ENCODE peak calls at places on chromosome X, in ten cellular contexts. M, R, T, U, S, D, C, B, G and Q are unnamed samples.

GRCh38 chrX:13906103-13906502 is 89.2 kb upstream of the GPM6B start:
- DNase-seq in D (no peak), U (no peak), R (no peak), G (no peak), B (no peak), M (no peak), S (no peak), C (no peak), T (no peak), Q (no peak)

GRCh38 chrX:154805696-154806091 is 409 bp upstream of the MPP1 start:
- DNase-seq in U (peak; percentile 61), C (peak; percentile 5), R (no peak), B (peak; percentile 65), T (no peak), D (no peak), G (no peak), M (peak; percentile 32), S (no peak), Q (no peak)

GRCh38 chrX:134741801-134742200 is 83.5 kb upstream of the PLAC1 start:
- DNase-seq in R (no peak), D (no peak), B (no peak), M (no peak), S (no peak), U (no peak), C (no peak), G (no peak), T (no peak), Q (no peak)

GRCh38 chrX:40266490-40267333 is 169.0 kb upstream of the BCOR start:
- DNase-seq in C (peak; percentile 12), B (peak; percentile 84), R (peak; percentile 68), U (peak; percentile 72), D (peak; percentile 42), M (peak; percentile 53), S (peak; percentile 96), G (peak; percentile 76), T (peak; percentile 10), Q (peak; percentile 59)

GRCh38 chrX:44224760-44225159 is 118.7 kb downstream of the EFHC2 start:
- DNase-seq in M (no peak), T (no peak), R (no peak), U (no peak), B (no peak), G (no peak), D (no peak), S (no peak), C (no peak), Q (no peak)

GRCh38 chrX:20947411-20947912 is 426.8 kb upstream of the CNKSR2 start:
- DNase-seq in R (no peak), U (no peak), G (no peak), B (no peak), T (no peak), D (no peak), M (no peak), C (peak; percentile 35), S (peak; percentile 17), Q (no peak)

GRCh38 chrX:39293203-39293602 is 491.9 kb downstream of the MID1IP1 start:
- DNase-seq in D (no peak), R (no peak), C (no peak), S (no peak), M (no peak), B (no peak), U (no peak), T (no peak), G (no peak), Q (no peak)

GRCh38 chrX:132875705-132876508 is 82.5 kb downstream of the HS6ST2 start:
- DNase-seq in T (no peak), D (no peak), R (no peak), G (no peak), U (no peak), C (no peak), B (no peak), S (peak; percentile 12), M (no peak), Q (no peak)

GRCh38 chrX:40719218-40719617 is 16.1 kb downstream of the MED14 start:
- DNase-seq in T (no peak), R (no peak), U (peak; percentile 67), C (peak; percentile 76), D (no peak), S (no peak), B (peak; percentile 41), G (no peak), M (peak; percentile 72), Q (no peak)

GRCh38 chrX:20267924-20268701 is 1.4 kb upstream of the RPS6KA3 start:
- DNase-seq in B (no peak), C (no peak), S (peak; percentile 73), G (peak; percentile 43), R (peak; percentile 58), T (peak; percentile 25), U (peak; percentile 55), D (no peak), M (peak; percentile 31), Q (peak; percentile 18)

GRCh38 chrX:40090050-40090804 is 7.5 kb downstream of the BCOR start:
- DNase-seq in M (no peak), C (no peak), S (peak; percentile 81), U (no peak), D (no peak), R (peak; percentile 35), G (peak; percentile 46), T (no peak), B (no peak), Q (no peak)

GRCh38 chrX:152878976-152879755 is 18.7 kb upstream of the ZNF185 start:
- DNase-seq in M (peak; percentile 35), D (no peak), S (no peak), B (no peak), U (no peak), G (no peak), C (peak; percentile 90), R (no peak), T (no peak), Q (no peak)

GRCh38 chrX:143635915-143636314 is at the start of gene SLITRK4:
- DNase-seq in M (no peak), T (no peak), S (peak; percentile 51), C (no peak), U (no peak), R (no peak), G (peak; percentile 11), D (no peak), B (no peak), Q (no peak)
- H3K4me3 ChIP-seq in M (peak within 1 kb of the TSS; percentile 39), T (no peak within 1 kb of the TSS), S (peak within 1 kb of the TSS; percentile 72), C (no peak within 1 kb of the TSS), U (no peak within 1 kb of the TSS), R (peak within 1 kb of the TSS; percentile 58), G (peak within 1 kb of the TSS; percentile 5), D (peak within 1 kb of the TSS; percentile 12), B (peak within 1 kb of the TSS; percentile 76), Q (no peak within 1 kb of the TSS)

GRCh38 chrX:103461156-103461555 is 58.1 kb downstream of the RAB40A start:
- DNase-seq in S (no peak), M (no peak), G (no peak), T (no peak), U (no peak), B (no peak), D (no peak), R (no peak), C (peak; percentile 45), Q (no peak)

GRCh38 chrX:103467156-103467555 is 52.1 kb downstream of the RAB40A start:
- DNase-seq in B (no peak), U (no peak), C (no peak), R (no peak), T (no peak), G (no peak), S (no peak), M (no peak), D (no peak), Q (no peak)

GRCh38 chrX:103464071-103464773 is 55.1 kb downstream of the RAB40A start:
- DNase-seq in R (no peak), B (peak; percentile 64), M (peak; percentile 43), G (no peak), C (peak; percentile 43), S (peak; percentile 37), T (peak; percentile 25), U (peak; percentile 72), D (peak; percentile 25), Q (peak; percentile 15)

GRCh38 chrX:103467870-103468269 is 51.4 kb downstream of the RAB40A start:
- DNase-seq in S (no peak), M (no peak), B (no peak), R (no peak), G (no peak), T (no peak), C (no peak), U (no peak), D (no peak), Q (no peak)

GRCh38 chrX:103464774-103465117 is 54.5 kb downstream of the RAB40A start:
- DNase-seq in G (peak; percentile 75), T (peak; percentile 69), R (peak; percentile 52), U (peak; percentile 85), M (peak; percentile 53), C (peak; percentile 64), D (peak; percentile 78), S (peak; percentile 23), B (peak; percentile 83), Q (peak; percentile 9)
- H3K4me3 ChIP-seq in G (no peak overlapping the region), T (peak overlapping the region; percentile 70), R (peak overlapping the region; percentile 55), U (peak overlapping the region; percentile 37), M (peak overlapping the region; percentile 8), C (no peak overlapping the region), D (peak overlapping the region; percentile 7), S (no peak overlapping the region), B (peak overlapping the region; percentile 71), Q (no peak overlapping the region)

DNA sequence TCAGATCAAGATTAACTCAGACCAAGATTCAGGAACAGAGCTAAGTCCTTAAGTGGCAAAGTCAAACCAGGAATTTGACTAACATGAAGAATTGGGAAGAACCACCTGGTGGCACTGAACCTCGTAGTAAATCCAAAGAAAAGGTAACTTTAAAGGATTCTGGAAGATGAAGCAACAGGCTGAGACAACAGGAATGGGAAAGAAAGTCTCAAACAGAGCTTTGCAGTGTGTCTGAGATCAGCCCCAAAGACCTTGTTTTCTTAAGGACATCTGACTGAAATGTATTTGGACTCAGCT is 126.1 kb downstream of the ASB9 start:
- DNase-seq in R (no peak), B (no peak), S (peak; percentile 7), G (no peak), T (no peak), U (no peak), M (no peak), D (no peak), C (no peak), Q (no peak)
- H3K4me3 ChIP-seq in R (no peak overlapping the region), B (no peak overlapping the region), S (no peak overlapping the region), G (no peak overlapping the region), T (no peak overlapping the region), U (no peak overlapping the region), M (no peak overlapping the region), D (no peak overlapping the region), C (no peak overlapping the region), Q (no peak overlapping the region)

DNA sequence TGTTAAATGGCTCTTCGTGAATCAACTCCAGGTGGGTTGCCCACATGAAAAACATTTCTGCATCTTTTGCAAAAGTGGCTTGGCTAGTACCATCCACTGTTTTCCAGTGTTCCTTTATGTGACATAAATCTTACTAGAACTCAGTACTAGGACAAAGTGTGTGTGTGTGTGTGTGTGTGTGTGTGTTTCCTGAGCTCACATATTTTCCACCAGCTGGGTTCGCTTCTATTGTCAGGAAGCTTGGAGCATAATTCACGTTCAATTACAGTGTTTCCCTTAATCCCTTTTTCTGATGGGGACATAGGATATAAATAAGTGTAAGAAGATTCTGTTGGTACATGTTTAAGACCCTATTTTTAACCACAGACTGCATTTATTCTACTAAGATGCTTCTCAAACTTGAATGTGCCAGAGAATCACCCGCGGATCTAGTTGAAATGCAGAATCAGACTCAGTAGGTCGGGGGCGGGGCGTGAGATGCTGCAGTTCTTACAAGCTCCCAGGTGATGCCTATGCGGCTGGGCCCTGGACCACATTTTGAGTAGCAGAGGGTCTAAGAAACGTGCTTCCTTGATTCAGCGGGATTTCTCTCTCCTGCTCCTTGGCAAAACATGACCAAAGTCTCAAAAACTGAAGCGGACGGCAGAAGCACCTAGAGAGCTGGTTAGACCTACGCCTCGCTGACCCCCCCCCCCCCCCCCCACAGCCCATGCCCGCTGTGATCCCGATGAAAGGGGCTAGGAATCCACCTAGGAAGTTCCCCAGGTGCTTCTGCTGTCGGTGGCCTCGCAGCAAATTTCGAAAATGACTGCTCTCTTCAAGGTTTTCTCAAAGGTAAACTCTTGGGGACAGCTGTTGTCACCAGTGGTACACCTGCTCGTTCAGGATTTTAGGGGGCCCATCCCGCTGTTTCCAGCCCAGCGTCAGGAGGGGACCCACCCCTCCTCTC is 823 bp downstream of the CD99L2 start:
- DNase-seq in D (no peak), B (peak; percentile 34), M (peak; percentile 23), C (no peak), S (peak; percentile 71), U (peak; percentile 32), R (no peak), T (peak; percentile 49), G (peak; percentile 15), Q (peak; percentile 26)
- H3K4me3 ChIP-seq in D (peak overlapping the region; percentile 61), B (peak overlapping the region; percentile 78), M (peak overlapping the region; percentile 78), C (peak overlapping the region; percentile 69), S (peak overlapping the region; percentile 87), U (peak overlapping the region; percentile 65), R (peak overlapping the region; percentile 74), T (peak overlapping the region; percentile 63), G (peak overlapping the region; percentile 48), Q (peak overlapping the region; percentile 67)